ENCODE peak calls at places on chromosome 22, in six cellular contexts. G is fibroblast of lung, R is cardiac fibroblast, Q is tibial artery, W is DND-41, Y is upper lobe of left lung. H is an unnamed sample.

GRCh38 chr22:44129614-44129976 is 51.1 kb upstream of the PARVG start:
- DNase-seq in G (peak; percentile 29), R (peak; percentile 15), Q (peak; percentile 6), W (no peak), Y (no peak), H (no peak)

GRCh38 chr22:42214625-42215415 is 55.6 kb downstream of the TCF20 start:
- DNase-seq in G (no peak), R (no peak), Q (peak; percentile 65), W (no peak), Y (peak; percentile 33), H (no peak)

GRCh38 chr22:19565921-19566598 is 41.9 kb upstream of the CLDN5 start:
- DNase-seq in G (no peak), R (no peak), Q (no peak), W (no peak), Y (no peak), H (no peak)

GRCh38 chr22:31956360-31956759 is 12.0 kb downstream of the YWHAH start:
- DNase-seq in G (no peak), R (no peak), Q (no peak), W (no peak), Y (no peak), H (no peak)

GRCh38 chr22:39133871-39134270 is 18.6 kb downstream of the CBX7 start:
- DNase-seq in G (no peak), R (no peak), Q (no peak), W (no peak), Y (peak; percentile 53), H (no peak)

GRCh38 chr22:17777005-17777716 is 2.9 kb upstream of the BID start:
- DNase-seq in G (no peak), R (no peak), Q (no peak), W (peak; percentile 82), Y (peak; percentile 56), H (peak; percentile 64)

GRCh38 chr22:32200752-32201151 is 4.1 kb downstream of the RFPL2 start:
- DNase-seq in G (no peak), R (no peak), Q (no peak), W (no peak), Y (no peak), H (peak; percentile 37)

GRCh38 chr22:19174106-19175025 is 4.2 kb downstream of the SLC25A1 start:
- DNase-seq in G (peak; percentile 58), R (peak; percentile 91), Q (peak; percentile 90), W (no peak), Y (no peak), H (no peak)

GRCh38 chr22:38727530-38728451 is 22.0 kb downstream of the GTPBP1 start:
- DNase-seq in G (no peak), R (no peak), Q (peak; percentile 61), W (no peak), Y (no peak), H (no peak)

GRCh38 chr22:20084547-20085413 is 4.7 kb downstream of the DGCR8 start:
- DNase-seq in G (no peak), R (peak; percentile 5), Q (peak; percentile 55), W (peak; percentile 45), Y (no peak), H (no peak)

GRCh38 chr22:29055192-29055830 is 6.3 kb downstream of the C22orf31 start:
- DNase-seq in G (no peak), R (no peak), Q (no peak), W (peak; percentile 51), Y (peak; percentile 35), H (no peak)

GRCh38 chr22:43742551-43742950 is 69.6 kb downstream of the EFCAB6 start:
- DNase-seq in G (no peak), R (no peak), Q (no peak), W (no peak), Y (peak; percentile 68), H (no peak)

GRCh38 chr22:47153854-47154542 is 391.5 kb downstream of the TBC1D22A start:
- DNase-seq in G (no peak), R (no peak), Q (no peak), W (no peak), Y (peak; percentile 53), H (no peak)

GRCh38 chr22:47155912-47156311 is 393.5 kb downstream of the TBC1D22A start:
- DNase-seq in G (no peak), R (no peak), Q (no peak), W (no peak), Y (no peak), H (no peak)

GRCh38 chr22:47155131-47155885 is 392.9 kb downstream of the TBC1D22A start:
- DNase-seq in G (no peak), R (no peak), Q (no peak), W (no peak), Y (no peak), H (no peak)

GRCh38 chr22:47152938-47153337 is 390.5 kb downstream of the TBC1D22A start:
- DNase-seq in G (no peak), R (no peak), Q (no peak), W (no peak), Y (no peak), H (no peak)

DNA sequence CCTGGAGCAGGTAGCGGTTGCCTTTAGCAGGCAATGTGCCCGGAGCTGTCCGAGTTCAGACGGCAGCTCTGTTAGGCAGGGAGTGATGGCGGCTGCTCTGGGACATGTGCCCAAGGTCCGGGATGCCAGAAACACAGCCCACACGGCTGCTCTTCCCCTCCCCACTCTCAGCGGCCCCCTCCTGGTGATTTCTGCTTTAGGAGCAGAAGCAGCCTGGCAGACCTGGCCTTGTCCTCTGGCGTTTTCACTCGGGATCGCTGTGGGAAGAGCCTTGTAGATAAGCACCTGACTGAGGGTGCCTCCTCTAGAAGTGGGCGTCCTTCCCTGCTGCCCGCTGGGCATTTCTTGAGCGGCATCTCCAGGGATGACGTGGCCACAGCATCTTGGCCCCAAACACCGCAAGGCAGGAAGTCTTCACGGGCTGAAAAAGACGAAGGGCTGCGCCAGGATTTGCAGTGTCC is 392.2 kb downstream of the TBC1D22A start:
- DNase-seq in G (peak; percentile 73), R (peak; percentile 53), Q (no peak), W (no peak), Y (no peak), H (no peak)
- H3K4me3 ChIP-seq in G (peak overlapping the region; percentile 22), R (peak overlapping the region; percentile 21), Q (peak overlapping the region; percentile 40), W (no peak overlapping the region), Y (no peak overlapping the region), H (no peak overlapping the region)

DNA sequence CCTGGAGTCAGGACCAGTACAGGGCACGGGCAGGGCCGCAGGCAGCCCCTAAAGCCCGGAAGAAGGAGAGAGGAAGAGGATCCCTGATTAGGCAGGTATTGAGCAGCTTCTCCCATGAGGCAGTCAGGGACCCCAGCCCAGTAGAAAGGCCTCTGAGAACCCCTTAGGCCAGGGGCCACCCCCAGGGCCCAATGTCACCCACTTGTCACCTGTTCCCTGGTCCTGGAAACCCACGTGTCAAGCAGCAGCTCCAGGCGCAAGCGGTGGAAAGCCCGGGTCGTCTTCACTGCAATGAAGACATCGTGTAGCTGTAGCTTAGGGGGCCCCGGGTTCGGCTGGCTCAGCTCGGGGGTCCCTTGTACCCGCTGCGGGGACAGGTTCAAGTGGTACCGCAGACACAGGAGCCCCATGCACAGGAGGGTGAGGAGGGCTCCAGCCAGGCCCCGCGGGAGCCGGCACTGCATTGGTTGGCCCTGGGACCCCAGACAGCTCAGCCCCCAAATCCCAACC is 415 bp downstream of the MFNG start:
- DNase-seq in G (no peak), R (no peak), Q (no peak), W (peak; percentile 28), Y (no peak), H (peak; percentile 30)
- H3K4me3 ChIP-seq in G (no peak overlapping the region), R (no peak overlapping the region), Q (peak overlapping the region; percentile 46), W (peak overlapping the region; percentile 67), Y (peak overlapping the region; percentile 51), H (peak overlapping the region; percentile 84)

GRCh38 chr22:36355362-36355761 is 32.4 kb downstream of the MYH9 start:
- DNase-seq in G (no peak), R (peak; percentile 73), Q (no peak), W (no peak), Y (no peak), H (no peak)

GRCh38 chr22:36358533-36359171 is 29.1 kb downstream of the MYH9 start:
- DNase-seq in G (peak; percentile 59), R (peak; percentile 63), Q (peak; percentile 91), W (no peak), Y (no peak), H (no peak)

GRCh38 chr22:36355894-36356293 is 31.9 kb downstream of the MYH9 start:
- DNase-seq in G (no peak), R (no peak), Q (no peak), W (no peak), Y (no peak), H (no peak)

GRCh38 chr22:36359172-36359973 is 28.4 kb downstream of the MYH9 start:
- DNase-seq in G (no peak), R (no peak), Q (no peak), W (no peak), Y (no peak), H (no peak)

DNA sequence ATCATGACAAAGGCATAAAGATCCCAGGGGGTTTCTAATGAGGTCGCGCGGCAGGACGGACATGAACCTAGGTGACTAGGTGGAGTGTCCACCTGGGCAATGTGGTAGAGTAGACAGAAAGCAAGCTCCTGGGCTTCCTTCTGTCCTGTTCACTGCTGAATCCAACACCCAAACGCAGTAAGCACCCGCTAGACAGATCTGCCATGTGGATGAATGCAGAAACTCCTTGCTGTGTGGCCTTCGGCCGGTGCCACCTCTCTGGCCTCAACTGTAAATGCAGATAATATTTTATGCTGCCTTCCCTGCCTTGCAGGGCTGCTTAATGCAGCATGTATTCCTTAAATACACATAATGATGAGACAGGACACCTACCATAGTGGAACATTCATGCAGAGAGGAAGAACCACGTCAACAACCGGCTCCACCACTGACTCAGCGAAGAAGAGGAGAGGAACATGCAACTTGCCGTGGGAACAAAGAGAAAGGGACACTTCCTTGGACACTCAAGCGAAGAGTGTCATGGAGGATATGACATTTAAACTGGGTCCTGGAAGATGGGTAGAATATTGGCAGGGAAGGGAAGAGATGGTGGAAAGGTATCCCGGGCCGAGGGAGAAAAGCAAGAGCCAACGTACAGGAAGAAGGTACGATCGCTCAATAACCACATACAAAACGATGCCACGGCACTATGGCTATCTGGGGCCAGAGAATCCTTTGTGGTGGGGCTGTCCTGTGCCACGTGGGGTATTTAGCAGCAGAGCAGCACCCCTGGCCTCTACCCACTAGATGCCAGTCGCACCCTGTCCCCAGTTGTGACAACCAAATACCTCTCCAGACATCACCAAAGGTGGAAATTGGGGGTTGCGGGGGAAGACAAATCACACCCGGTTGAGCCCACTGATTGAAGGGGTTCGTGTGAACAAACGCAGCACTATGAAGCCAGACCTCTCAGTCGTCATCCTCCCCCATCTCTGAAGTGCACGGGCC is 30.8 kb downstream of the MYH9 start:
- DNase-seq in G (no peak), R (peak; percentile 80), Q (no peak), W (no peak), Y (no peak), H (no peak)
- H3K4me3 ChIP-seq in G (no peak overlapping the region), R (no peak overlapping the region), Q (peak overlapping the region; percentile 41), W (no peak overlapping the region), Y (no peak overlapping the region), H (peak overlapping the region; percentile 39)

DNA sequence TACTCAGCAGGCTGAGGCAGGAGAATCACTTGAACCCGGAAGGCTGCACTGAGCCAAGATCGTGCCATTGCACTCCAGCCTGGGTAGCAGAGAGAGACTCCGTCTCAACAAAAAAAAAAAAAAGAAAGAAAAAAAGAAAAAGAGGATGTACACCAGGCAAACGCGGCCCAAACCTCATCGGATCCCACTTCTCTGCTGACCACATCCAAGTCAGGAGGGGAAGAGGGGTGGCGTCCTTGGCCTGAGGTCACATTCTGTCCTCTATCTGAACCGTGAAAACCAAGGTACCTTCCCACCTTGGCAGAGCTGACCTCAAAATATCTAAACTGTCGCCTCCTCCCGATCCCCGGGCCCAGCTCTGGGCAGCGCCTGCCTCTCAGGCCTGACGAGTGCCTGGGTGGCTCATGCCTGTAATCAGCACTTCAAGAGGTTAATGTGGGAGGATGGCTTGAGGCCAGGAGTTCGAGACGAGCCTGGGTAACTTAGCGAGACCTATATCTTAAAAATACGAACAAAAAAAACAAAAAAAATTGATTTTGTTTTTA is 25.1 kb downstream of the RGL4 start:
- DNase-seq in G (no peak), R (no peak), Q (no peak), W (no peak), Y (peak; percentile 69), H (no peak)
- H3K4me3 ChIP-seq in G (no peak overlapping the region), R (no peak overlapping the region), Q (peak overlapping the region; percentile 98), W (peak overlapping the region; percentile 92), Y (peak overlapping the region; percentile 98), H (peak overlapping the region; percentile 71)